ENCODE peak calls at places on chromosomes 6 and 20, in six cellular contexts. U is tibial nerve, S is transverse colon, O is Peyer's patch, V is SK-N-SH, Z is OCI-LY7. R is an unnamed sample.

GRCh38 chr6:46011241-46012085 is 4.2 kb downstream of the CLIC5 start:
- DNase-seq in U (no peak), S (peak), O (peak), V (no peak), Z (no peak), R (no peak)

GRCh38 chr6:33694401-33694931 is 17.0 kb downstream of the UQCC2 start:
- DNase-seq in U (no peak), S (no peak), O (no peak), V (peak), Z (no peak), R (no peak)

GRCh38 chr6:113672691-113673149 is 184.4 kb upstream of the MARCKS start:
- DNase-seq in U (peak), S (no peak), O (no peak), V (peak), Z (no peak), R (peak)

GRCh38 chr6:129749749-129750120 is 39.8 kb upstream of the ARHGAP18 start:
- DNase-seq in U (no peak), S (no peak), O (no peak), V (no peak), Z (peak), R (no peak)

GRCh38 chr6:135182120-135182992 is 1.2 kb downstream of the MYB start:
- DNase-seq in U (no peak), S (peak), O (peak), V (peak), Z (peak), R (no peak)

GRCh38 chr20:47187450-47188195 is 168.9 kb downstream of the ZMYND8 start:
- DNase-seq in U (no peak), S (no peak), O (no peak), V (no peak), Z (no peak), R (no peak)

GRCh38 chr6:143149771-143150170 is 89.1 kb downstream of the AIG1 start:
- DNase-seq in U (no peak), S (no peak), O (no peak), V (no peak), Z (no peak), R (no peak)

GRCh38 chr6:140879861-140880260 is 1252.9 kb upstream of the GJE1 start:
- DNase-seq in U (no peak), S (no peak), O (no peak), V (no peak), Z (no peak), R (no peak)

GRCh38 chr6:73515204-73516101 is 5.4 kb downstream of the EEF1A1 start:
- DNase-seq in U (no peak), S (peak), O (no peak), V (peak), Z (peak), R (peak)

GRCh38 chr20:43755390-43755789 is 28.6 kb upstream of the GTSF1L start:
- DNase-seq in U (no peak), S (no peak), O (no peak), V (no peak), Z (no peak), R (no peak)

GRCh38 chr6:157615411-157615763 is 207.7 kb upstream of the SNX9 start:
- DNase-seq in U (no peak), S (peak), O (no peak), V (no peak), Z (no peak), R (no peak)

GRCh38 chr6:169092375-169092774 is 161.3 kb downstream of the THBS2 start:
- DNase-seq in U (no peak), S (no peak), O (no peak), V (no peak), Z (no peak), R (peak)

GRCh38 chr6:45901777-45902650 is 113.6 kb downstream of the CLIC5 start:
- DNase-seq in U (no peak), S (no peak), O (no peak), V (no peak), Z (no peak), R (no peak)

GRCh38 chr6:113994934-113995342 is 24.0 kb upstream of the HDAC2 start:
- DNase-seq in U (no peak), S (peak), O (no peak), V (peak), Z (peak), R (no peak)

GRCh38 chr6:77638129-77638830 is 14.6 kb upstream of the MEI4 start:
- DNase-seq in U (no peak), S (no peak), O (no peak), V (no peak), Z (no peak), R (no peak)

GRCh38 chr6:34067814-34068213 is 78.1 kb downstream of the GRM4 start:
- DNase-seq in U (no peak), S (no peak), O (no peak), V (no peak), Z (peak), R (no peak)

GRCh38 chr20:5127204-5127858 is 523 bp downstream of the CDS2 start:
- DNase-seq in U (peak), S (peak), O (peak), V (peak), Z (peak), R (peak)

GRCh38 chr6:143536461-143536865 is 24.9 kb upstream of the FUCA2 start:
- DNase-seq in U (no peak), S (peak), O (no peak), V (no peak), Z (peak), R (peak)

GRCh38 chr6:24933868-24934401 is 1.8 kb downstream of the RIPOR2 start:
- DNase-seq in U (no peak), S (peak), O (no peak), V (peak), Z (peak), R (no peak)

GRCh38 chr6:80214436-80215022 is 108.1 kb downstream of the BCKDHB start:
- DNase-seq in U (no peak), S (peak), O (no peak), V (peak), Z (peak), R (no peak)

GRCh38 chr20:24766826-24767622 is 182.0 kb upstream of the CST7 start:
- DNase-seq in U (no peak), S (no peak), O (no peak), V (no peak), Z (no peak), R (no peak)

DNA sequence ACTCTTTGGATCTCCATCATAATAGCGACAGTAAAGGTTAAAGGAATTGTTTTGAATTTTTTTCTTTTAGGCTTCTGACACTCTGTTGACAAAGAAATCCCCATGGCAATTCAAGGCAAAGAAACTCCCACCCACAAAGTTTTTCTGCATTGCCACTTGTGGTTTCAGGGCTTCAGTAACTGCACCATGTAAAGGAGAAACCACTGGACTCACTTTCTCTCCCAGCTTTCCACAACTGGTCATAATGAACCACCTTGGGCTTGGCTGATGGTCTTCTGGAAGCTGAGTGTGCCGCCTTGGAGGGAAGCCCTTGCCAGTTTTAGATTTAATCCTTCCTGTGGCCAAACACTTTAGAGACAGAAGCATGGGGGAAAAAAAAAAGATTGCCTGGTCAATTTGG is 163.1 kb downstream of the ISM1 start:
- DNase-seq in U (no peak), S (no peak), O (no peak), V (no peak), Z (no peak), R (no peak)
- H3K27ac ChIP-seq in U (no peak), S (no peak), O (no peak), V (no peak), Z (no peak), R (no peak)

DNA sequence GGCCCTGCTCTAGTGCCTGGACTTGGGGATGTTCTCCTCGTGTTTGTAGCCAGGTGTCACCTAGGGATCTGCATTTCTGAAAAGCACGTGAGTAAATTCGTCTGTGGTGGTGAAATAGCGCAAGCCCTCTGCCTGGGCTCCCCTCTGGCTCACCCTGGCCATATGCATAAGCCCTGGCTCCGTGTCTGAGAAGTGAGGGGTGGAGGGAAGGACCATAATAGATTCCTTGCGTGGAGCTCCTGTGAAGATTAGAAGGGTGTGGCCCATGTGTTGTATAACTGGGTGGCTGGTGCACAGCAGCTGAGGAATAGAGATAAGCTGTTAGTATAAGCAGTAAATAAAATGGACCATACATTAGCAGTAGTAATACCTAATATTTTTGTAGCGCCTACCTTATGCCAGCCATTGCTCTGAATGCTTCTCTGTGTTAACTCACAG is 4.8 kb downstream of the BCAS1 start:
- DNase-seq in U (no peak), S (peak), O (no peak), V (no peak), Z (no peak), R (no peak)
- H3K4me3 ChIP-seq in U (no peak), S (no peak), O (no peak), V (no peak), Z (no peak), R (no peak)

DNA sequence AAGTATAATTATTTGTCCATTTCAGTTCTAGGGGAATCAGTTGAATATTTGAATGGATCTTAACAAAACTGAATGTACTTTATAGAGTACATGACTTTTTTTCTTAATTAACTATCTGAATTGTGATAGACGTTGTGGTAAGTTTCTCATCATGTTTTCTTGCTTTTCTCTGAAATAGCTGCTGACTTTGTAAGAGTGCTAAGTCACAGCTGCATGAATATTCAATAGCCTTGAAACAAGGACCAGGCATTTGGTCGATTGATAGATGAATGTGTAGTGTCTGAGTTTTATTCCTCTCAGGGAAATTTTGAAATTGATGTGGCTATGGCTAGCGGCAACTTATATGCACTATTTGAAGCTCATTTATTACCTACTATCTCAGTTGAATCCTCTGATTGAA is 56.0 kb downstream of the ADGRB3 start:
- DNase-seq in U (no peak), S (no peak), O (no peak), V (no peak), Z (no peak), R (no peak)
- H3K27ac ChIP-seq in U (no peak), S (no peak), O (no peak), V (no peak), Z (no peak), R (no peak)

GRCh38 chr20:48919336-48919881 is 2.1 kb upstream of the ARFGEF2 start:
- DNase-seq in U (no peak), S (no peak), O (no peak), V (no peak), Z (no peak), R (no peak)

GRCh38 chr20:48920527-48921167 is 864 bp upstream of the ARFGEF2 start:
- DNase-seq in U (no peak), S (no peak), O (no peak), V (no peak), Z (no peak), R (no peak)

GRCh38 chr20:48921883-48922867 is 664 bp downstream of the ARFGEF2 start:
- DNase-seq in U (no peak), S (peak), O (peak), V (peak), Z (peak), R (peak)

GRCh38 chr20:48921168-48921882 is at the start of gene ARFGEF2:
- DNase-seq in U (peak), S (peak), O (peak), V (peak), Z (peak), R (peak)

DNA sequence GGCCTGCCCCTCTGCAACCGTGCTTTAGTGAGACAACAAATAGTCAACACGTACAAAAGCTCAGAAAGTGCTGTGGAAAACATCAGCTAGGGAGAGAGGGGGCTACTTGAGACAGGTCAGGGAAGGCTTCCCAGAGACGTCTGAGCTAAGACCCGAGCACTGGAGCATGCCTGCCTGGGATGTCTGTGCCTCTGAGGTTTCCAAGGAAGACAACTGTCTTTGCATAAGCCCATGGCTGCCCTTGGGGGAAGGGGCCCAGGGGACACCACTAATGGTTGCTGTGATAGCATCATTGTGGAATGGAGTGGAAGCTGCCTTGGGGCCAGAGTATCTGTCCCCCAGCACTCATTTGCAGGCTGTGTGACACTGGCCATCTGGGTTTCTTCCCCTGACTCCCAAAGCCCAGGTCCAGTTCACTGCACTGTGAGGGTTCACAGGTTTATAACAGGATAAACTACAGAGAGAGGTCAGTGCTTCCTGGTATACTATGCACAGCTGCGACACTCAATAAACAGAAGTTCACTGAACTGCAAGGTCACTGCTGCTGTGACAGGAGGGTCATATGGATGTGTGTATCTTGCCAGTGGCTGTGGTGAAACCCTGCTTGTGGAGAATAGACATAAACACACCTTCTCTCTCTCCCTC is 1.5 kb upstream of the ARFGEF2 start:
- DNase-seq in U (no peak), S (peak), O (no peak), V (no peak), Z (peak), R (no peak)
- H3K4me3 ChIP-seq in U (no peak), S (peak), O (no peak), V (no peak), Z (peak), R (no peak)

DNA sequence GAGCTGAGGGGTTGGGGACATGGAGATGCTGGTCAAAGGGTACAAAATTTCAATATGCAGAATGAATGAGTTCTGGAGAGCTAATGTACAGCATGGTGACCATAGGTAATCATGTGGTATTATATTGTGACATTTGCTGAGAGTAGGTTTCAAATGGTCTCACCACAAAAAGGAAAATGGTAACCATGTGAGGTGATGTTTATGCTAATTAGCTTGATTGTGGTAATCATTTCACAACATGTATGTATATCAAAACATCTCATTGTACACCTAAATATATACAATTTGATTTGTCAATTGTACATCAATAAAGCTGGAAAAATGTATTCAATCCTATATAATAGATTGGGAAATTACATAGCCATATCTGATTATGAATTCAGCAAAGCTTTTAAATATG is 29.5 kb upstream of the TMEM14A start:
- DNase-seq in U (no peak), S (no peak), O (no peak), V (no peak), Z (no peak), R (no peak)
- H3K27ac ChIP-seq in U (no peak), S (no peak), O (no peak), V (no peak), Z (no peak), R (no peak)

GRCh38 chr6:26362836-26363220 is 2.2 kb upstream of the BTN3A2 start:
- DNase-seq in U (no peak), S (no peak), O (no peak), V (no peak), Z (no peak), R (no peak)

GRCh38 chr6:26361544-26361943 is 3.5 kb upstream of the BTN3A2 start:
- DNase-seq in U (no peak), S (no peak), O (no peak), V (no peak), Z (no peak), R (no peak)

GRCh38 chr6:26358511-26358981 is 6.5 kb upstream of the BTN3A2 start:
- DNase-seq in U (no peak), S (no peak), O (no peak), V (no peak), Z (peak), R (no peak)

GRCh38 chr6:26362093-26362835 is 2.7 kb upstream of the BTN3A2 start:
- DNase-seq in U (no peak), S (no peak), O (no peak), V (no peak), Z (no peak), R (no peak)

GRCh38 chr6:26360451-26361416 is 4.3 kb upstream of the BTN3A2 start:
- DNase-seq in U (no peak), S (peak), O (no peak), V (no peak), Z (peak), R (no peak)
- H3K4me3 ChIP-seq in U (no peak), S (no peak), O (no peak), V (no peak), Z (peak), R (no peak)

DNA sequence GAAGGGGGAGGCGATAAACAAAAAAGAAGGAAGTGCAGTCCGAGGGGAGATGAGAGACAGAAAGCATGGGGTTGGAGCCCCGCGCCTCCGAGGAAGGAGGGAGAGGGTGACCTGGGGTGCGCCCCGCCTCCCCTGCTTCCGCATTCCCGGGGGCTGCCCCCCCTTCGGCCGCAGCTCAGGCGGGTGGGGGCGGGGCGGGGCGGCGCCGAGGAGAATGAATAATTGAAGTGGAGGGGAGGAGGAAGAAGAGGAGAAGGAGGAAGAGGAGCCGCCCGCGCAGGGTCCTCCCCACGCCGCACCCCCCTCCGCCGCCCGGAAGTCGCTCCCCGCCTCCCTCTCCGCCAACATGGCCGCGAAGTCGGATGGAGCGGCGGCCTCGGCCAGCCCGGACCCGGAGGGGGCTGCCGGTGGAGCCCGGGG is at the start of gene XKR7:
- DNase-seq in U (no peak), S (no peak), O (no peak), V (peak), Z (no peak), R (no peak)
- H3K27ac ChIP-seq in U (no peak), S (no peak), O (no peak), V (no peak), Z (no peak), R (no peak)

R was measured in lung.